ENCODE peak calls at places on chromosomes 2 and 18, in four cellular contexts. One of them, this sample, is unnamed.

GRCh38 chr2:170369894-170370293 is 191.9 kb downstream of the MYO3B start:
- DNase-seq in HL-60: no peak
- DNase-seq in GM12878: no peak
- DNase-seq in K562: no peak
- DNase-seq in this sample: no peak

GRCh38 chr18:78939105-78939504 is 40.5 kb upstream of the SALL3 start:
- DNase-seq in HL-60: no peak
- DNase-seq in GM12878: no peak
- DNase-seq in K562: no peak
- DNase-seq in this sample: peak

GRCh38 chr2:17388790-17389189 is 129.4 kb downstream of the RAD51AP2 start:
- DNase-seq in K562: no peak
- DNase-seq in GM12878: no peak
- DNase-seq in HL-60: no peak
- DNase-seq in this sample: no peak

GRCh38 chr18:985301-985700 is 80.6 kb downstream of the ADCYAP1 start:
- DNase-seq in HL-60: no peak
- DNase-seq in K562: no peak
- DNase-seq in GM12878: no peak
- DNase-seq in this sample: no peak

GRCh38 chr2:55051026-55051866 is 995 bp upstream of the RTN4 start:
- DNase-seq in HL-60: no peak
- DNase-seq in K562: peak
- DNase-seq in GM12878: no peak
- DNase-seq in this sample: no peak

GRCh38 chr2:53939656-53940055 is 31.1 kb downstream of the PSME4 start:
- DNase-seq in HL-60: no peak
- DNase-seq in K562: no peak
- DNase-seq in GM12878: no peak
- DNase-seq in this sample: no peak

GRCh38 chr2:121771976-121772742 is 16.7 kb downstream of the TSN start:
- DNase-seq in K562: no peak
- DNase-seq in HL-60: no peak
- DNase-seq in GM12878: no peak
- DNase-seq in this sample: no peak

GRCh38 chr18:46374850-46375249 is 270.7 kb downstream of the HAUS1 start:
- DNase-seq in HL-60: no peak
- DNase-seq in GM12878: no peak
- DNase-seq in K562: peak
- DNase-seq in this sample: no peak

GRCh38 chr2:236777408-236777807 is 207.8 kb downstream of the ACKR3 start:
- DNase-seq in HL-60: no peak
- DNase-seq in K562: no peak
- DNase-seq in GM12878: no peak
- DNase-seq in this sample: no peak

GRCh38 chr2:236774171-236774570 is 204.5 kb downstream of the ACKR3 start:
- DNase-seq in GM12878: no peak
- DNase-seq in K562: no peak
- DNase-seq in HL-60: no peak
- DNase-seq in this sample: no peak

GRCh38 chr2:236775521-236775920 is 205.9 kb downstream of the ACKR3 start:
- DNase-seq in HL-60: no peak
- DNase-seq in GM12878: no peak
- DNase-seq in K562: no peak
- DNase-seq in this sample: no peak

GRCh38 chr2:236773206-236773605 is 203.6 kb downstream of the ACKR3 start:
- DNase-seq in K562: no peak
- DNase-seq in HL-60: no peak
- DNase-seq in GM12878: no peak
- DNase-seq in this sample: no peak

GRCh38 chr2:236776695-236777251 is 207.1 kb downstream of the ACKR3 start:
- DNase-seq in HL-60: no peak
- DNase-seq in GM12878: no peak
- DNase-seq in K562: no peak
- DNase-seq in this sample: no peak
- TF ChIP-seq SPI1 in HL-60: no peak
- TF ChIP-seq SPI1 in GM12878: no peak
- TF ChIP-seq SPI1 in K562: no peak
- TF ChIP-seq SPI1 in this sample: no peak

GRCh38 chr2:159213296-159213695 is 73.2 kb downstream of the WDSUB1 start:
- DNase-seq in HL-60: no peak
- DNase-seq in K562: no peak
- DNase-seq in GM12878: no peak
- DNase-seq in this sample: no peak

GRCh38 chr2:159206736-159207380 is 79.6 kb downstream of the WDSUB1 start:
- DNase-seq in GM12878: no peak
- DNase-seq in K562: no peak
- DNase-seq in HL-60: no peak
- DNase-seq in this sample: no peak

GRCh38 chr2:159208449-159208848 is 78.1 kb downstream of the WDSUB1 start:
- DNase-seq in K562: peak
- DNase-seq in GM12878: no peak
- DNase-seq in HL-60: no peak
- DNase-seq in this sample: no peak

GRCh38 chr2:159211447-159212396 is 74.8 kb downstream of the WDSUB1 start:
- DNase-seq in GM12878: no peak
- DNase-seq in K562: no peak
- DNase-seq in HL-60: no peak
- DNase-seq in this sample: no peak

GRCh38 chr2:159209341-159210306 is 76.9 kb downstream of the WDSUB1 start:
- DNase-seq in GM12878: peak
- DNase-seq in K562: no peak
- DNase-seq in HL-60: no peak
- DNase-seq in this sample: no peak
- TF ChIP-seq SPI1 in GM12878: no peak
- TF ChIP-seq SPI1 in K562: no peak
- TF ChIP-seq SPI1 in HL-60: no peak
- TF ChIP-seq SPI1 in this sample: no peak

GRCh38 chr2:234363011-234363487 is 133.8 kb downstream of the ARL4C start:
- DNase-seq in HL-60: no peak
- DNase-seq in GM12878: no peak
- DNase-seq in K562: no peak
- DNase-seq in this sample: no peak
- TF ChIP-seq SPI1 in HL-60: no peak
- TF ChIP-seq SPI1 in GM12878: no peak
- TF ChIP-seq SPI1 in K562: no peak
- TF ChIP-seq SPI1 in this sample: no peak

GRCh38 chr2:144479659-144480058 is 40.3 kb downstream of the ZEB2 start:
- DNase-seq in GM12878: no peak
- DNase-seq in K562: no peak
- DNase-seq in HL-60: no peak
- DNase-seq in this sample: no peak

GRCh38 chr2:144479138-144479537 is 40.8 kb downstream of the ZEB2 start:
- DNase-seq in GM12878: no peak
- DNase-seq in K562: no peak
- DNase-seq in HL-60: no peak
- DNase-seq in this sample: no peak

GRCh38 chr2:144475596-144475995 is 44.3 kb downstream of the ZEB2 start:
- DNase-seq in K562: no peak
- DNase-seq in HL-60: no peak
- DNase-seq in GM12878: no peak
- DNase-seq in this sample: no peak

GRCh38 chr2:144477943-144478283 is 42.0 kb downstream of the ZEB2 start:
- DNase-seq in K562: no peak
- DNase-seq in GM12878: no peak
- DNase-seq in HL-60: no peak
- DNase-seq in this sample: no peak

DNA sequence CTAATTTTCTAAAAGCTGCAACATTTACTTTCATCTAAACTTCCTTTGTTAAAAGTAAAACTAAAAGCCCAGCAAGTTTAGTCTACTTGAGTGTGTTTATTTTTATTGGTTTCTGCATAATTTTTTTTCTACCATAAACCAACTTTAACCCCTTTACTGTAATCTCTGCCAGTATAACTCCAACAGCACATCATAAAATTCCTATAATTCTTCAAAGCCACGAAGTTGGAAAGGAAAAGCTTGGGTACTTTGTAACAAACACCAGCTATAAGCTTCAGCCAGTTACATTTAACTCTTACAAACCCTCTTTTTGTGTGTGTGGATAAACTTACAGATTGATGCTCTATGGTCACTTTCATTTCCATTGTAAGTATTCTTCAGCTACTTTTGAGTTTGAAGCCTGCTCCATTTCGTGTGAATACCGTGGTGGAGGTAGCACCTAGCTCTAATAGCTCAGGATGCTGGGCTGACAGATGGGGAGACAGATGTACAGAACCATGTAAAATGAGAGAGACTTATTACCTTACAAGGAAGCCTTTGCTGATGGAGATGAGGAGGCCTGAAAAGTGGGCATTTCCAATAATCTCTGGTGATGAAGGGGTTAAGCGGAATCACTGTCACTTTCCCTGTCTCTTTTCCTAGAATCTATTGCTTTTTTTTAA is 42.5 kb downstream of the ZEB2 start:
- DNase-seq in GM12878: no peak
- DNase-seq in K562: no peak
- DNase-seq in HL-60: no peak
- DNase-seq in this sample: no peak
- TF ChIP-seq SPI1 in GM12878: no peak
- TF ChIP-seq SPI1 in K562: no peak
- TF ChIP-seq SPI1 in HL-60: no peak
- TF ChIP-seq SPI1 in this sample: no peak

DNA sequence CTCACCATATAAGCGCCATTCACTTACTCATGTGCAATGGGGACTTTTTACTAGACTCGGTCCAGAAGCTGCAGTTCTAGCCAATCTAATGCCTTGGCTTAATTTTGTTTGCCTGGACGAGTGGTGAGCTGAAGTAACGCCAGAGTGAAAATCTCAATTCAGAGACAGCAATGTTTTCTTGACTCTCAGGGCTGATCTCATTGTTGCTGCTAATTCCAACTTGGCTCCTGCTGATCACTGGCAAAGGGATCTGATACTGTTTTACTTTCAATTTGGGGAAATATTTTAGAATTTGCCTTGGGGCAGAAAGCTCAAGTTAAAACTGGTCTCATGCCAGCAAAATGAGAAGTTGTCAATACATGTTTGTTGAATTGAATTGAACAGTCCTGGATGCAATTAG is 906.6 kb upstream of the CDH2 start:
- DNase-seq in GM12878: no peak
- DNase-seq in HL-60: no peak
- DNase-seq in K562: no peak
- DNase-seq in this sample: no peak
- TF ChIP-seq SPI1 in GM12878: no peak
- TF ChIP-seq SPI1 in HL-60: no peak
- TF ChIP-seq SPI1 in K562: no peak
- TF ChIP-seq SPI1 in this sample: no peak

DNA sequence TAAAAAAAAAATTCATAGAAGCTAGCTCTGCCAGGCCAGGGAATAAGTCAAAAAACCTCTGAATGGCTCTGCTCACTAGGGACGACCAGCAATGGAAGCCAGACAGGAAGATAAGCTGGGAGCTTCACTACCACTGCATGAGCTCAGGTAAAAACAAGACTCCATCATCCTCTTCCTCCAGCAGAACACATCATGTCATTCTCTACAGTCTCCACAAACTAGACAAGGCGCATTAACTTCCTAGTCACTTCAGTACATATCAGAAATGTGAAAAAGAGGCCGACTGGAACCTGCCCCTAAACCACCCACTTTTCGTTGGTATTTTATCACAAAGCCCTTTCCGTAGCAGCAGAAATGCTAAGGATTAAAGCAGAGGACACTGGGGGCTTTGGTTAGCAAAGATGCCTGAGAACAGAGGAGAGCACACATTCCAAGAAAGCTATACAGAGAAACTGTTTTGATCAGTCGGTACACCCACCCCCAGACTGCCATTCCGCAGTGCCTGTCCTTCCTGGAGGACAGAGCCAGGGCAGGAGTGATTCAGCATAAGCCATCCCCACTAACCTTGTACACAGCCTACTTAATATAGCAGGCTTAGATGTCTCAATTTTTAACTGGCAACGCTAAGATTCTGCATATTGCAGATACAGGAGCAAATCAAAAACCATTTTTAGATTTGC is 53.4 kb downstream of the AAK1 start:
- DNase-seq in K562: peak
- DNase-seq in GM12878: no peak
- DNase-seq in HL-60: no peak
- DNase-seq in this sample: no peak
- TF ChIP-seq SPI1 in K562: no peak
- TF ChIP-seq SPI1 in GM12878: no peak
- TF ChIP-seq SPI1 in HL-60: no peak
- TF ChIP-seq SPI1 in this sample: no peak

This sample was measured in GM12891.